ENCODE peak calls at places on chromosome 3, in four cellular contexts. I is tibial nerve, W is ovary, U is K562. X is an unnamed sample.

GRCh38 chr3:159538507-159538906 is 450.1 kb upstream of the IL12A start:
- DNase-seq in I (no peak), W (no peak), U (no peak), X (no peak)

GRCh38 chr3:60890226-60890625 is 361.0 kb downstream of the FHIT start:
- DNase-seq in I (no peak), W (no peak), U (no peak), X (no peak)

GRCh38 chr3:15205934-15206661 is at the start of gene CAPN7:
- DNase-seq in I (peak; percentile 91), W (peak; percentile 95), U (peak; percentile 98), X (peak; percentile 89)

GRCh38 chr3:115436767-115437301 is 186.5 kb upstream of the GAP43 start:
- DNase-seq in I (no peak), W (no peak), U (no peak), X (peak; percentile 33)

GRCh38 chr3:37852771-37853170 is 8.9 kb upstream of the CTDSPL start:
- DNase-seq in I (no peak), W (no peak), U (no peak), X (no peak)

GRCh38 chr3:63809607-63810006 is 9.5 kb upstream of the C3orf49 start:
- DNase-seq in I (no peak), W (no peak), U (no peak), X (no peak)

GRCh38 chr3:134617608-134618472 is 33.0 kb downstream of the KY start:
- DNase-seq in I (no peak), W (no peak), U (no peak), X (no peak)

GRCh38 chr3:191216510-191216909 is 17.5 kb downstream of the OSTN start:
- DNase-seq in I (no peak), W (no peak), U (no peak), X (no peak)

GRCh38 chr3:161851941-161852566 is 355.4 kb downstream of the OTOL1 start:
- DNase-seq in I (peak; percentile 19), W (peak; percentile 21), U (peak; percentile 21), X (no peak)

GRCh38 chr3:42262525-42262924 is 3.5 kb downstream of the CCK start:
- DNase-seq in I (no peak), W (no peak), U (no peak), X (peak; percentile 54)

GRCh38 chr3:107988464-107989156 is 102.2 kb downstream of the CD47 start:
- DNase-seq in I (no peak), W (peak; percentile 30), U (no peak), X (no peak)

GRCh38 chr3:127133971-127134370 is 59.0 kb upstream of the PRR23E start:
- DNase-seq in I (no peak), W (no peak), U (no peak), X (no peak)

GRCh38 chr3:102687851-102688555 is 253.2 kb downstream of the ZPLD1 start:
- DNase-seq in I (no peak), W (no peak), U (no peak), X (no peak)

GRCh38 chr3:39065197-39065596 is 13.4 kb downstream of the WDR48 start:
- DNase-seq in I (no peak), W (no peak), U (no peak), X (no peak)

GRCh38 chr3:183401678-183402077 is 26.7 kb downstream of the MCF2L2 start:
- DNase-seq in I (no peak), W (no peak), U (no peak), X (no peak)

GRCh38 chr3:141384157-141384556 is 15.9 kb downstream of the ZBTB38 start:
- DNase-seq in I (no peak), W (no peak), U (no peak), X (no peak)

GRCh38 chr3:119294402-119294888 is 262 bp downstream of the ARHGAP31 start:
- DNase-seq in I (peak; percentile 24), W (peak; percentile 62), U (no peak), X (peak; percentile 20)
- TF ChIP-seq POLR2A in I (no peak), W (no peak), U (no peak), X (no peak)

DNA sequence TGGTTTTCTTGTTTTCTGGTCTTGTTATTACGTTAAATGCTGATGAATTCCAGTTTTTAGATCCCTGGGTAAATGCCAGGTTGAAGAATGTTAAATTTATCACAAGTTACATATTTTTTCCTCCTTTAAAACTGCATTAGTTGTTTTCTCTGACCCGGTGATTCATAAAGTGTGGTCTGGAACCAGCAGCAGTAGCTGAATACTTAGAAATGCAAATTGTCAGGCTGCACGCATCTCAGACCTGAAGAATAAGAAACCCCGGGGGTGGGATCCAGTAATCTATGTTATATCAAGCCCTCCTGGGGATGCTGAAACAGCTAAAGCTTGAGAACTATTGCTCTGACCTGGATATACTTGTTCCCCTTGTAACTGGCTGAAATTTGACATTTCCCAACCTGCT is 69.1 kb downstream of the PEX5L start:
- DNase-seq in I (no peak), W (no peak), U (no peak), X (no peak)
- TF ChIP-seq POLR2A in I (no peak), W (no peak), U (no peak), X (no peak)

GRCh38 chr3:195542691-195543641 is at the start of gene PPP1R2:
- DNase-seq in I (peak; percentile 88), W (peak; percentile 95), U (peak; percentile 98), X (peak; percentile 85)
- TF ChIP-seq POLR2A in I (peak; percentile 73), W (peak; percentile 92), U (peak; percentile 95), X (peak; percentile 98)

DNA sequence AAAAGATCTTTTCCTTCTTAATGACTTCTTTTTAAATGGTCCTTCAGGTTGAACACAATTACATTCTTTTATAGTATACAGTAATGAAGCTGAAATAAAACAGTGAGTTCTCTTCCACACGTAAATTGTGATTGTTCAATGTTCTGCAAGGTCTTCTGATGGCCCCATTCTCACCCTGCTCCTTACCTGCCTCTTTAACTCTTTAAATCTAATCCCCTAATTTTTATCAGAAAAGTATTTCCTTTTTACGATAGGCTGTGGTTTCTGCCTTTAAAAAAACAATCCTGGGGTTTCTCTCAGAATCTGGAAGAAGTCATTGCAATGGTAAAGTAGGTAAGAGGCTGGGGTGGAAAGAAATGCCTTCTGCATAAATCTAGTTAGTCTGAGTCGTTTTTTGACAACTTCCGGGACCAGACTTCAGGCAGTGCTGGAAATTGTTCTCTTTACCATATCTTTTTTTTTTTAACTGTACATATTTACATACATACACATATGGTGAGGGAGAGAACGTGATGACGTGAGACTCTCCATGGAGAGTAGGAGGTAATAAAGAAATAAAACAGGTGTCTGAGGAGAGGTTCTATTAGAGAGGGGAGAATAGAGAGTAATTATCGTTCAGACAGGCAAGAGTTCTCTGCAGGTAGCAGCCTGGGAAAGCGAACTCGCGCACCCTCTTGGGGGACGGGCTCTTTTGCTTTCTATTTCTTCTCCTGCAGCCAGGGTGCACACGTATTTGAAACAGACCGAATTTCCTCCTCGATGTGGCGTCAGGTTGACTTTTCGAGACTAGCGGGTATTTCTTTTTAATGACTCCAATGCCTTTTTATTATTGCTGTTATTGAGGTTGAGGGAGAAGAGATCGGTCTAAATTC is at the start of gene SIDT1:
- DNase-seq in I (no peak), W (peak; percentile 22), U (no peak), X (no peak)
- TF ChIP-seq POLR2A in I (no peak), W (no peak), U (no peak), X (no peak)

GRCh38 chr3:44729384-44729910 is at the start of gene ZNF501:
- DNase-seq in I (peak; percentile 80), W (peak; percentile 92), U (peak; percentile 94), X (peak; percentile 40)
- TF ChIP-seq POLR2A in I (no peak), W (peak; percentile 43), U (peak; percentile 89), X (no peak)

GRCh38 chr3:171810278-171811058 is at the start of gene PLD1:
- DNase-seq in I (peak; percentile 59), W (peak; percentile 90), U (peak; percentile 71), X (peak; percentile 67)
- TF ChIP-seq POLR2A in I (no peak), W (peak; percentile 58), U (peak; percentile 76), X (no peak)

DNA sequence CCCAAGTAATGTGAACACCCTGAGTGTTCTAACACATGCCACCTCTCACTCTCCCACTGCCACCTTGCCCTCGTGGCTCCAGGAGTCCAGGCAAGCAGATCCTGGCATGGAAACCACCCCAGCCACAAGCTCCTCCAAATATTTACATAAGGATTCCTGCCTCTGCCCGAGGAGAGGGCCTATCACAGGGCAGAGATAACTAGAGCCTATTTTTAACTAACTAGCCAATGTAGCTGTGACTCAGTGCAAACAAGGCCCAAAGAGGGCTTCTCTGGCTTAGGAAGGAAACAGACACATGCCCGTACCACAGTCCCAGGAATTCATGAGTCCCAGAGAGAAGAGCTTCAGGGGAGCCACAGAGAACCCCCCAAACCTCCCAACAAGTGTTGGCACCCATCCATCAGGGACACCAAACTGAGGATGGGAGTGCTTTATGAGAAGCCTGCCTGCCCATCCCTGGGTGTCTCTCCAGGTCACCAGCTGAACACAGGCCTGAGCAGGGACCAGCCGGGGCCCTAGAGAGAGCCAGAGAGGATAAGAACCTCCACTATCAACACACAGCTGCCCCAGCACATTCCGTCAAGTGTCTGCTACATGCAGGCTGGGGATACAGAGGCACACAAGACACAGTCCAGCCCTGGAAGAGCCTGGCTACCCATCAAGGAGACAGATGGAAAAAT is 9.2 kb downstream of the FYCO1 start:
- DNase-seq in I (no peak), W (no peak), U (no peak), X (peak; percentile 50)
- TF ChIP-seq POLR2A in I (no peak), W (no peak), U (no peak), X (no peak)

DNA sequence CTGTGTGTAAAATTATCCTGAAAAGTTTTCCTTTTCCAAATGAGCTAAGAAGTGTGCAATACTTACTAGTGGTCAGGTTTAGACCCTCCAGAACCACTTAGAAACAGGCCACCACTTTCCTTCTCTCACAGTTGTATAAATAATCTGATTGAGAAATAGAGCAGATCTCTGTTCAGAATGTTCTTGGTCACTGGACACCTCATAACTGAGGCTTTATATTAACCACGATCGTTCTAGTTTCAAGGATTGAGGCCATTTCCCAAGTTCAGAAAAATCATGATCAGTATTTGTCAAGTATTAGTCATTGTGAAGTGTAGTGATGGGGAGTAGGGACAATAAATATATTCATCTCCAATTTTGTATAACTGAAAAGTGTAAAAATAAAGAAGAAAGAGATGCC is 1.0 kb upstream of the MAP3K13 start:
- DNase-seq in I (no peak), W (no peak), U (no peak), X (no peak)
- TF ChIP-seq POLR2A in I (no peak), W (no peak), U (no peak), X (no peak)

DNA sequence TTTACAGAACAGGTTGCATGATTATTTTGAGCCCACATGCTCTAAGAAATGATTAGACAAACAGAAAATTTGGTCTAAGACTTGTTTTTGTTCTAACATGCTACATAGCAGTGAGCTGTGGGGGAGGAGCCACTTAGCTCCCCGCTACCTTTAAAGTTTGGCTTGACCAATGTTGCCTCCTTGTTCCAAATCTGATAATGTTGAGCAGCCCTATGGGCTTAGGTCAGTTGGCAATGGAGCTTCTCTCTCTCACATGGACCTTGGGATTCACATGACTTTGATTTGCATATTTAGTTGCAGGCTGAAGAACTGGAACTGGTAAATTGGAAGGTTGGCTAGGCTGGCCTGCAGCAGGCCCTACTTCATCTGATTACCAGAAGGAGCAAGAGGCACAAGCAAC is 116.4 kb downstream of the EBLN2 start:
- DNase-seq in I (no peak), W (no peak), U (no peak), X (no peak)
- TF ChIP-seq POLR2A in I (no peak), W (no peak), U (no peak), X (no peak)